ENCODE peak calls at places on chromosome 15, in eight cellular contexts. F, Q, L, V, C, W, P and Y are unnamed samples.

GRCh38 chr15:84955089-84955848 is 26.4 kb upstream of the PDE8A start:
- DNase-seq in C (no peak), W (peak; percentile 71), V (peak; percentile 71), F (peak; percentile 86), P (peak; percentile 83), Q (peak; percentile 84), L (peak; percentile 72), Y (peak; percentile 44)

GRCh38 chr15:37102315-37103021 is 2.1 kb upstream of the MEIS2 start:
- DNase-seq in W (no peak), F (no peak), V (peak; percentile 53), C (no peak), P (peak; percentile 65), L (no peak), Q (peak; percentile 35), Y (no peak)

GRCh38 chr15:74642328-74642723 is 26.7 kb downstream of the CLK3 start:
- DNase-seq in L (no peak), V (no peak), C (no peak), F (no peak), Q (no peak), W (peak; percentile 73), P (no peak), Y (no peak)

GRCh38 chr15:62648954-62649353 is 393.6 kb upstream of the TPM1 start:
- DNase-seq in L (no peak), P (peak; percentile 40), Q (peak; percentile 43), F (peak; percentile 31), V (no peak), W (peak; percentile 43), C (no peak), Y (no peak)

GRCh38 chr15:66735909-66736305 is 33.9 kb downstream of the SMAD6 start:
- DNase-seq in P (no peak), Q (peak; percentile 49), C (no peak), F (peak; percentile 53), L (no peak), W (no peak), V (peak; percentile 33), Y (peak; percentile 27)

GRCh38 chr15:83422090-83422489 is 25.1 kb upstream of the SH3GL3 start:
- DNase-seq in C (no peak), F (no peak), L (no peak), Q (no peak), W (no peak), P (no peak), V (no peak), Y (no peak)

GRCh38 chr15:34621675-34622074 is 38.2 kb upstream of the GOLGA8B start:
- DNase-seq in V (peak; percentile 44), C (no peak), L (peak; percentile 9), P (peak; percentile 7), F (peak; percentile 24), W (peak; percentile 51), Q (peak; percentile 7), Y (no peak)

GRCh38 chr15:91472316-91472756 is 372.3 kb downstream of the SV2B start:
- DNase-seq in Q (no peak), L (no peak), P (no peak), F (no peak), C (no peak), V (peak; percentile 15), W (no peak), Y (no peak)

GRCh38 chr15:28885630-28886430 is at the start of gene APBA2:
- DNase-seq in W (peak; percentile 57), C (no peak), L (peak; percentile 78), Q (peak; percentile 52), P (peak; percentile 59), V (peak; percentile 50), F (peak; percentile 55), Y (no peak)

GRCh38 chr15:42313463-42313862 is 40.2 kb upstream of the TMEM87A start:
- DNase-seq in P (no peak), V (no peak), W (no peak), F (no peak), L (no peak), C (no peak), Q (no peak), Y (no peak)

GRCh38 chr15:97745481-97746071 is 214.9 kb upstream of the ARRDC4 start:
- DNase-seq in P (peak; percentile 18), C (no peak), W (peak; percentile 43), F (peak; percentile 21), L (peak; percentile 54), V (no peak), Q (peak; percentile 20), Y (no peak)

GRCh38 chr15:98781838-98782237 is 133.5 kb downstream of the IGF1R start:
- DNase-seq in W (no peak), F (no peak), P (no peak), C (no peak), V (no peak), L (no peak), Q (no peak), Y (no peak)

GRCh38 chr15:78194568-78194925 is 39.8 kb downstream of the ACSBG1 start:
- DNase-seq in C (no peak), P (no peak), V (no peak), W (no peak), Q (no peak), L (peak; percentile 44), F (no peak), Y (peak; percentile 35)

GRCh38 chr15:81292516-81293001 is 31.4 kb downstream of the STARD5 start:
- DNase-seq in V (no peak), W (no peak), F (no peak), Q (no peak), C (no peak), P (no peak), L (no peak), Y (peak; percentile 43)
- H3K4me3 ChIP-seq in V (no peak overlapping the region), W (no peak overlapping the region), F (no peak overlapping the region), Q (no peak overlapping the region), C (no peak overlapping the region), P (no peak overlapping the region), L (no peak overlapping the region), Y (no peak overlapping the region)

GRCh38 chr15:25989327-25989726 is 126.2 kb upstream of the ATP10A start:
- DNase-seq in Q (no peak), C (no peak), V (no peak), F (no peak), P (no peak), W (no peak), L (peak; percentile 38), Y (no peak)
- TF ChIP-seq CTCF in Q (no peak), C (no peak), V (no peak), F (no peak), P (no peak), W (no peak), L (peak; percentile 47), Y (no peak)

GRCh38 chr15:81296673-81297072 is 27.3 kb downstream of the STARD5 start:
- DNase-seq in F (no peak), P (no peak), L (no peak), C (no peak), W (no peak), V (no peak), Q (no peak), Y (no peak)
- H3K4me3 ChIP-seq in F (no peak overlapping the region), P (no peak overlapping the region), L (no peak overlapping the region), C (no peak overlapping the region), W (no peak overlapping the region), V (no peak overlapping the region), Q (no peak overlapping the region), Y (peak overlapping the region; percentile 49)

GRCh38 chr15:31975446-31976229 is 54.7 kb upstream of the CHRNA7 start:
- DNase-seq in C (no peak), W (no peak), V (no peak), L (no peak), P (no peak), F (peak; percentile 2), Q (no peak), Y (no peak)
- TF ChIP-seq CTCF in C (no peak), W (peak; percentile 17), V (no peak), L (no peak), P (no peak), F (no peak), Q (peak; percentile 16), Y (peak; percentile 38)

GRCh38 chr15:40096094-40096876 is 12.4 kb downstream of the BMF start:
- DNase-seq in L (no peak), W (no peak), F (no peak), P (no peak), Q (no peak), V (no peak), C (no peak), Y (no peak)
- H3K4me3 ChIP-seq in L (no peak overlapping the region), W (no peak overlapping the region), F (no peak overlapping the region), P (no peak overlapping the region), Q (no peak overlapping the region), V (no peak overlapping the region), C (no peak overlapping the region), Y (no peak overlapping the region)

GRCh38 chr15:60964527-60964926 is 264.6 kb downstream of the RORA start:
- DNase-seq in L (no peak), C (no peak), P (no peak), V (no peak), Q (no peak), F (no peak), W (no peak), Y (no peak)
- TF ChIP-seq CTCF in L (no peak), C (no peak), P (no peak), V (no peak), Q (no peak), F (no peak), W (no peak), Y (no peak)

DNA sequence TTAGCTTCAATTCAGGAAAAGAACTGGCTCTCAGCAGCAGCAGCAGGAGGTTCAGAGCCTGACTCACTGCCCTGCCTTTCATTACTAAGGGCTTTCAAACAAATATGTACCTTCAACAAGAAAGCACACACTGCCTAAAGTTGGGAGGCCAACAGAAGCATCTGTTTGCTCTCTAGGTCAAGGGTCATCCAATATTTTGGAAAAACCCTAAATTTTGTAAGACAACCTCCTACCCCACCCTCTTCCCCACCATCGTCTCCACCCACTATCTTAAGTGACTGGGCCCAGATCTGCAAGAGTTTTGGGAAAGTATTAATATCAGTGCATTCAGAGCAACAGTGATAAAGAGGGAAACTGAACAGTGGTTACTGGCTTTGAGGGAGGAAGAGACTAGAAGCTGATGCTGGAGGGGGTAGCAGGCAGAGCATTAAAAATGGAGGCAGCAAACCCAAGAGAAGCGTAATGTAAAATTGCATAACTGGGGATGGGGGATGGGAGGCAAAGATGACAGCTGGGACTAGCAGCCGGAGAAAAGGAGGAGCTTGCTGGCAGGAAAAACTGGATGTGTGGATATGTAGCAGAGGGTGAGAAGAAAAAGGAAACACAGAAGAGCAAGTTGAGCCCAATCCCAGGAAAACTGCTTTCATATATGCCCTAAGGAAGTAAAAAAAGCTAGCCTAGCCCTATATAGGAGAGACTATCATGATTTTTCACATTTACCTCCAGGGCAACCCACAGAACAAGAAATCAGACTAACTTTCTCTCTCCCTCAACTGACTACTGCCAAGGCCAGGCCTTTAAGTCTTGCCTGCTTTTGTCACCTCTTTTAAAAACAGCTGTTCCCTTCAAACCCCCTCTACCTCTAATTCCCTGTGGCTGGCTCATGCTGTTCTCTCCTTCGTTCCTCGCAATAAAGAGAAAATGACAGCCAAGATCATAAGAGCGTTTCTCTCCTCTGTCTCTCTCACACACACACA is 31.5 kb downstream of the NPTN start:
- DNase-seq in F (peak; percentile 80), L (no peak), P (peak; percentile 83), W (peak; percentile 86), Q (peak; percentile 76), V (peak; percentile 65), C (no peak), Y (peak; percentile 51)
- H3K4me3 ChIP-seq in F (no peak overlapping the region), L (no peak overlapping the region), P (no peak overlapping the region), W (no peak overlapping the region), Q (no peak overlapping the region), V (no peak overlapping the region), C (no peak overlapping the region), Y (no peak overlapping the region)

DNA sequence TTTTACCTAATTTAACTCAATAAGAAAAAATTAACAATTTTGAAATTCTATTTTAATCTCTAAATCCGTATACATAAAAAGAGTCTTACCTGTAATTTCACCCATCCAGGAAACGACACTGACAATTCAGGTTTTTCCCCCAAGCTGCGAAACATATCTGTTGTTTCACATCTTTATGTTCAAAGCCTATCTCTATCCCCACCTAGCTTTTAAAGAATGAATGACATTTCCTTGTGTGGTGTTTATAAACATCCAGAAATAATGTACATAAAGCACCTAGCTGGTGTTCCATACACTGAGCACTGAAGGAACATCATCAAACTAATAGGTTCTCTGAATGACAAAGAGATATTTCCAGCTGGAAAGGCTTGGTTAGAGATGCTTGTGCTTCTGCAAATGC is 867.8 kb downstream of the SQOR start:
- DNase-seq in W (peak; percentile 2), Q (no peak), L (no peak), P (no peak), V (no peak), F (peak; percentile 18), C (no peak), Y (no peak)
- TF ChIP-seq CTCF in W (no peak), Q (peak; percentile 5), L (no peak), P (no peak), V (no peak), F (peak; percentile 26), C (no peak), Y (no peak)